ENCODE peak calls at places on chromosomes 7 and 10, in ten cellular contexts. E is AG04450, J is left ventricle myocardium inferior, G is Peyer's patch, X is H1, R is neural progenitor cell, S is body of pancreas, P is GM23338, Z is esophagus squamous epithelium, W is A549. V is an unnamed sample.
A peak's percentile ranks its signal among the peaks of the same experiment; 100 is the strongest.

GRCh38 chr10:26824015-26824690 is 36.6 kb downstream of the ABI1 start:
- DNase-seq in G (no peak), J (no peak), E (no peak), R (no peak), S (no peak), W (no peak), Z (no peak), P (no peak), X (no peak), V (no peak)

GRCh38 chr7:138158739-138159528 is 82.7 kb downstream of the AKR1D1 start:
- DNase-seq in X (no peak), G (no peak), J (no peak), P (no peak), R (no peak), W (no peak), E (no peak), S (no peak), Z (no peak), V (no peak)

GRCh38 chr7:94529516-94529915 is 19.9 kb downstream of the CASD1 start:
- DNase-seq in E (no peak), P (no peak), X (no peak), J (no peak), R (peak; percentile 28), G (no peak), S (no peak), Z (no peak), W (no peak), V (no peak)

GRCh38 chr10:96670786-96671185 is 49.5 kb downstream of the PIK3AP1 start:
- DNase-seq in W (peak; percentile 39), P (no peak), J (no peak), R (no peak), S (no peak), X (no peak), Z (no peak), E (no peak), G (no peak), V (no peak)

GRCh38 chr10:124152781-124153600 is 59.6 kb upstream of the CHST15 start:
- DNase-seq in E (peak; percentile 51), J (peak; percentile 31), P (peak; percentile 23), G (peak; percentile 62), W (peak; percentile 89), Z (peak; percentile 37), S (peak; percentile 31), X (peak; percentile 41), R (no peak), V (no peak)

GRCh38 chr7:71186535-71186934 is 54.6 kb downstream of the GALNT17 start:
- DNase-seq in X (no peak), J (no peak), W (no peak), G (no peak), R (no peak), Z (no peak), P (no peak), S (no peak), E (no peak), V (no peak)

GRCh38 chr7:109235316-109235715 is 665.6 kb downstream of the DNAJB9 start:
- DNase-seq in Z (no peak), X (no peak), P (no peak), W (no peak), G (no peak), R (no peak), S (no peak), J (no peak), E (no peak), V (no peak)

GRCh38 chr10:52744057-52744819 is 28.3 kb downstream of the MBL2 start:
- DNase-seq in Z (no peak), P (no peak), G (no peak), E (no peak), J (no peak), R (no peak), S (no peak), X (no peak), W (no peak), V (no peak)

GRCh38 chr10:52956451-52956850 is 183.9 kb upstream of the MBL2 start:
- DNase-seq in G (no peak), J (no peak), R (no peak), S (no peak), X (no peak), E (no peak), P (no peak), W (no peak), Z (no peak), V (no peak)

GRCh38 chr7:38410056-38410455 is 136.6 kb upstream of the TARP start:
- DNase-seq in R (no peak), G (no peak), X (no peak), S (no peak), J (no peak), E (no peak), P (no peak), Z (no peak), W (no peak), V (no peak)

GRCh38 chr7:53426145-53426750 is 390.8 kb downstream of the POM121L12 start:
- DNase-seq in E (no peak), W (no peak), X (no peak), G (no peak), Z (no peak), P (no peak), J (no peak), R (peak; percentile 24), S (no peak), V (no peak)

GRCh38 chr7:105389090-105389650 is 449 bp upstream of the SRPK2 start:
- DNase-seq in E (no peak), Z (no peak), X (no peak), S (peak; percentile 58), P (peak; percentile 78), W (peak; percentile 77), R (peak; percentile 73), G (peak; percentile 44), J (peak; percentile 49), V (peak; percentile 73)

GRCh38 chr10:80964179-80964578 is 426.5 kb downstream of the SH2D4B start:
- DNase-seq in E (no peak), R (no peak), X (no peak), P (no peak), W (no peak), Z (no peak), S (no peak), J (no peak), G (no peak), V (no peak)

GRCh38 chr10:119041332-119041731 is 11.8 kb downstream of the NANOS1 start:
- DNase-seq in E (no peak), R (no peak), J (no peak), W (no peak), Z (no peak), P (no peak), X (no peak), S (no peak), G (no peak), V (no peak)

GRCh38 chr7:82158327-82158726 is 285.2 kb downstream of the CACNA2D1 start:
- DNase-seq in G (no peak), W (peak; percentile 16), Z (no peak), R (no peak), P (no peak), S (no peak), X (no peak), E (no peak), J (no peak), V (no peak)

GRCh38 chr10:30639946-30640786 is 10.6 kb upstream of the LYZL2 start:
- DNase-seq in S (no peak), P (peak; percentile 76), X (no peak), R (peak; percentile 58), W (peak; percentile 77), J (no peak), G (no peak), Z (no peak), E (peak; percentile 42), V (no peak)

GRCh38 chr10:48609899-48610584 is 5.2 kb upstream of the ARHGAP22 start:
- DNase-seq in G (no peak), S (no peak), W (no peak), P (no peak), X (no peak), R (no peak), Z (no peak), J (no peak), E (no peak), V (peak; percentile 56)

GRCh38 chr10:89793649-89794254 is 92.4 kb downstream of the KIF20B start:
- DNase-seq in E (peak; percentile 55), Z (no peak), P (peak; percentile 86), R (peak; percentile 82), J (no peak), S (peak; percentile 34), X (peak; percentile 21), W (peak; percentile 65), G (no peak), V (no peak)

GRCh38 chr10:6108631-6109443 is 20.0 kb downstream of the RBM17 start:
- DNase-seq in S (no peak), P (peak; percentile 90), W (peak; percentile 57), R (peak; percentile 69), G (no peak), X (peak; percentile 49), E (no peak), J (no peak), Z (no peak), V (no peak)

GRCh38 chr10:99665304-99665703 is 6.0 kb downstream of the ENTPD7 start:
- DNase-seq in Z (no peak), X (no peak), S (no peak), G (no peak), R (no peak), W (no peak), J (no peak), E (no peak), P (no peak), V (no peak)
- TF ChIP-seq CTCF in Z (no peak), X (no peak), S (no peak), G (no peak), R (no peak), W (no peak), J (no peak), E (no peak), P (no peak), V (no peak)

DNA sequence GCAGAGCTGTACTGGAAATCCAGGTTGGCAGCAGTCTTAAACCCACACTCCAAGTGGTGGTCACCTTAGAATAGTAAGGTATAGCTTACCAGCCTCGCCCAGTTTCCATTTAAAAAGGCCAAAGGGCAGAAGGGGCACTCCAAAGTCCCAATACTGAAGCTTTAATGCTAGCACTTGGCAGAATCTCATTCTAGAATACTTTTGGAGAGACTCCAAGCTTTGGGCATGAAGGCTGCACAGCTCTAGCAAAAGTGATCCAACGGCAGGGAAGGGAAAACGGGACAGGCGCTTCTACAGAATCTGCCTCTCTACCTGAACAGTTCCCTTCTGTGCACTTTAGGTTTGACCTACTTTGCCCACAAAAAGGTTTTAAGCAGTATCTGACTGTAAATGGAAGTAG is 19.7 kb downstream of the SMURF1 start:
- DNase-seq in X (no peak), W (no peak), S (no peak), R (no peak), J (no peak), P (no peak), E (no peak), Z (no peak), G (no peak), V (no peak)
- H3K27ac ChIP-seq in X (no peak overlapping the region), W (peak overlapping the region; percentile 59), S (peak overlapping the region; percentile 47), R (no peak overlapping the region), J (peak overlapping the region; percentile 55), P (no peak overlapping the region), E (no peak overlapping the region), Z (peak overlapping the region; percentile 99), G (peak overlapping the region; percentile 6), V (peak overlapping the region; percentile 78)

GRCh38 chr10:133257489-133258065 is 19.1 kb downstream of the ADAM8 start:
- DNase-seq in R (peak; percentile 70), G (peak; percentile 73), P (peak; percentile 82), Z (no peak), S (peak; percentile 82), E (no peak), J (peak; percentile 74), W (peak; percentile 78), X (no peak), V (no peak)
- H3K4me3 ChIP-seq in R (peak overlapping the region; percentile 26), G (peak overlapping the region; percentile 39), P (peak overlapping the region; percentile 60), Z (peak overlapping the region; percentile 24), S (no peak overlapping the region), E (no peak overlapping the region), J (peak overlapping the region; percentile 55), W (peak overlapping the region; percentile 36), X (peak overlapping the region; percentile 57), V (peak overlapping the region; percentile 54)

GRCh38 chr10:15378569-15378968 is 7.5 kb upstream of the FAM171A1 start:
- DNase-seq in S (no peak), W (no peak), J (no peak), R (peak; percentile 51), P (peak; percentile 74), X (no peak), Z (no peak), E (no peak), G (no peak), V (no peak)
- TF ChIP-seq CTCF in S (no peak), W (no peak), J (no peak), R (peak; percentile 37), P (peak; percentile 41), X (peak; percentile 40), Z (no peak), E (no peak), G (no peak), V (no peak)

V was measured in coronary artery.